ENCODE peak calls at places on chromosomes 13 and 19, in five cellular contexts. One of them, this sample, is unnamed.

GRCh38 chr13:44280461-44280860 is 93.2 kb upstream of the SERP2 start:
- DNase-seq in right atrium auricular region: no peak
- DNase-seq in NCI-H1105: no peak
- DNase-seq in stimulated activated CD8-positive, alpha-beta memory T cell treated with anti-CD3 and anti-CD28 coated beads, Interleukin-4, amount 100 ng/mL, for 1 hour: no peak
- DNase-seq in iPS-NIHi11: no peak
- DNase-seq in this sample: no peak

GRCh38 chr19:7856679-7857663 is 17.2 kb downstream of the PRR36 start:
- DNase-seq in iPS-NIHi11: no peak
- DNase-seq in right atrium auricular region: no peak
- DNase-seq in stimulated activated CD8-positive, alpha-beta memory T cell treated with anti-CD3 and anti-CD28 coated beads, Interleukin-4, amount 100 ng/mL, for 1 hour: no peak
- DNase-seq in NCI-H1105: no peak
- DNase-seq in this sample: no peak

GRCh38 chr19:3227054-3227626 is 2.7 kb downstream of the CELF5 start:
- DNase-seq in iPS-NIHi11: no peak
- DNase-seq in NCI-H1105: no peak
- DNase-seq in right atrium auricular region: no peak
- DNase-seq in stimulated activated CD8-positive, alpha-beta memory T cell treated with anti-CD3 and anti-CD28 coated beads, Interleukin-4, amount 100 ng/mL, for 1 hour: no peak
- DNase-seq in this sample: no peak

GRCh38 chr19:13212759-13213330 is 62.6 kb downstream of the IER2 start:
- DNase-seq in right atrium auricular region: no peak
- DNase-seq in stimulated activated CD8-positive, alpha-beta memory T cell treated with anti-CD3 and anti-CD28 coated beads, Interleukin-4, amount 100 ng/mL, for 1 hour: peak
- DNase-seq in iPS-NIHi11: peak
- DNase-seq in NCI-H1105: no peak
- DNase-seq in this sample: no peak

GRCh38 chr19:9075064-9075964 is 11.5 kb upstream of the OR1M1 start:
- DNase-seq in NCI-H1105: no peak
- DNase-seq in stimulated activated CD8-positive, alpha-beta memory T cell treated with anti-CD3 and anti-CD28 coated beads, Interleukin-4, amount 100 ng/mL, for 1 hour: no peak
- DNase-seq in iPS-NIHi11: peak
- DNase-seq in right atrium auricular region: peak
- DNase-seq in this sample: peak

GRCh38 chr13:105530468-105530867 is 1005.0 kb downstream of the EFNB2 start:
- DNase-seq in stimulated activated CD8-positive, alpha-beta memory T cell treated with anti-CD3 and anti-CD28 coated beads, Interleukin-4, amount 100 ng/mL, for 1 hour: no peak
- DNase-seq in iPS-NIHi11: no peak
- DNase-seq in NCI-H1105: no peak
- DNase-seq in right atrium auricular region: no peak
- DNase-seq in this sample: no peak

GRCh38 chr19:9306443-9306842 is 3.2 kb downstream of the ZNF699 start:
- DNase-seq in iPS-NIHi11: no peak
- DNase-seq in stimulated activated CD8-positive, alpha-beta memory T cell treated with anti-CD3 and anti-CD28 coated beads, Interleukin-4, amount 100 ng/mL, for 1 hour: no peak
- DNase-seq in NCI-H1105: no peak
- DNase-seq in right atrium auricular region: no peak
- DNase-seq in this sample: no peak

GRCh38 chr19:48152552-48152951 is 17.6 kb downstream of the LIG1 start:
- DNase-seq in NCI-H1105: peak
- DNase-seq in right atrium auricular region: peak
- DNase-seq in iPS-NIHi11: peak
- DNase-seq in stimulated activated CD8-positive, alpha-beta memory T cell treated with anti-CD3 and anti-CD28 coated beads, Interleukin-4, amount 100 ng/mL, for 1 hour: peak
- DNase-seq in this sample: no peak

GRCh38 chr19:42325896-42326771 is 699 bp downstream of the MEGF8 start:
- DNase-seq in iPS-NIHi11: peak
- DNase-seq in NCI-H1105: no peak
- DNase-seq in stimulated activated CD8-positive, alpha-beta memory T cell treated with anti-CD3 and anti-CD28 coated beads, Interleukin-4, amount 100 ng/mL, for 1 hour: no peak
- DNase-seq in right atrium auricular region: peak
- DNase-seq in this sample: no peak